ENCODE peak calls at places on chromosomes 11 and 22, in nine cellular contexts. Q is HCT116; X is prostate gland; C is esophagus muscularis mucosa; V is neural progenitor cell; W is upper lobe of right lung; G is DND-41; J is CD8-positive, alpha-beta T cell; H is right lobe of liver. F is an unnamed sample.

GRCh38 chr22:33635766-33636165 is 284.5 kb downstream of the LARGE1 start:
- DNase-seq in V (no peak), G (no peak), H (no peak), W (no peak), X (no peak), Q (no peak), C (no peak), J (no peak), F (no peak)

GRCh38 chr11:57203359-57203758 is 21.6 kb downstream of the LRRC55 start:
- DNase-seq in V (peak; percentile 50), H (peak; percentile 67), X (no peak), W (no peak), Q (no peak), J (no peak), G (no peak), C (no peak), F (peak; percentile 36)

GRCh38 chr22:20238567-20239062 is 29.5 kb downstream of the RTN4R start:
- DNase-seq in W (peak; percentile 84), H (peak; percentile 82), Q (peak; percentile 13), X (peak; percentile 33), G (peak; percentile 82), C (no peak), J (peak; percentile 56), V (peak; percentile 85), F (peak; percentile 32)

GRCh38 chr22:48661984-48662383 is 1165.7 kb downstream of the BRD1 start:
- DNase-seq in Q (no peak), W (no peak), J (no peak), X (no peak), G (no peak), C (no peak), H (no peak), V (no peak), F (no peak)

GRCh38 chr11:2151500-2152257 is 9.3 kb downstream of the INS start:
- DNase-seq in G (peak; percentile 80), J (peak; percentile 81), V (peak; percentile 94), C (peak; percentile 94), W (peak; percentile 80), X (peak; percentile 74), H (peak; percentile 83), Q (peak; percentile 75), F (peak; percentile 83)

GRCh38 chr11:114280696-114281095 is 15.5 kb upstream of the NNMT start:
- DNase-seq in W (peak; percentile 85), H (peak; percentile 79), C (peak; percentile 89), X (peak; percentile 56), Q (peak; percentile 35), G (peak; percentile 27), V (peak; percentile 88), J (no peak), F (peak; percentile 59)

GRCh38 chr22:48807155-48807554 is 1020.5 kb downstream of the BRD1 start:
- DNase-seq in J (no peak), X (no peak), H (no peak), G (no peak), W (peak; percentile 43), Q (no peak), V (no peak), C (no peak), F (no peak)

GRCh38 chr11:70066136-70066520 is 12.0 kb upstream of the ANO1 start:
- DNase-seq in X (no peak), J (no peak), C (peak; percentile 77), H (no peak), Q (no peak), V (no peak), G (no peak), W (no peak), F (no peak)

GRCh38 chr11:121445071-121445768 is 6.9 kb upstream of the SORL1 start:
- DNase-seq in J (no peak), V (no peak), G (peak; percentile 37), W (no peak), X (no peak), Q (no peak), H (no peak), C (no peak), F (peak; percentile 51)

GRCh38 chr22:22702159-22702873 is 57.9 kb downstream of the GGTLC2 start:
- DNase-seq in Q (no peak), G (no peak), C (no peak), J (no peak), V (peak; percentile 34), W (no peak), X (no peak), H (peak; percentile 42), F (peak; percentile 35)
- TF ChIP-seq CTCF in Q (peak; percentile 66), G (peak; percentile 43), C (no peak), J (no peak), V (peak; percentile 55), W (peak; percentile 19), X (peak; percentile 14), H (no peak), F (no peak)

DNA sequence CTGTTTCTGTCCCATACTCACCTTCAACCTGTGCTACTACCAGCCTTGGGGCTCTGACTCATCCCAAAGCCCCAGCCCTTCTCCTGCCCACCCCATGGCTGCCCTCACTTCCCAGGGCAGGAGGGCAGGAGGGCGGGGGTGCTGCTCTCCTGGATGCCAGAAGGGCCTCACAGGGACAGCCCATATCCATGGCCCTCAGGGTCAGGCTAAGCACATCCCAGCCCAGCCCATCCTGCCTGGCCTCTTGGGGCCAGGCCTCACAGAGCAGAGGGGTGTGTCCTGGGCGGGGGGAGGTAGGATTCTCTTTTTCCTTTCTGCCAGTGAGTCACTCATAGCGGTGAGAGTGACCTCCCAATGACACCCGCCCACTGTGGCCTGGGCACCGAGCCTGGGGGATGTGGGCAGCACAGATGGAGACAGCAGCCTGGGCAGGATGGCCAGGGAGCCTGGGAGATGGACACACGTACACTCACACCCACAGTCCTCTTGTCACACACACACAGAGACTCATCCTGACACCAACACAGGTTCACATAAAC is 2.4 kb downstream of the LTBP3 start:
- DNase-seq in C (no peak), Q (peak; percentile 71), V (no peak), X (no peak), J (no peak), W (no peak), G (no peak), H (no peak), F (peak; percentile 46)
- H3K4me1 ChIP-seq in C (peaks cover 86% of the 10 kb centered on the region), Q (peaks cover 78% of the 10 kb centered on the region), V (peaks cover 34% of the 10 kb centered on the region), X (peaks cover 13% of the 10 kb centered on the region), J (peaks cover 79% of the 10 kb centered on the region), W (peaks cover 46% of the 10 kb centered on the region), G (peaks cover 54% of the 10 kb centered on the region), H (no peaks in the 10 kb centered on the region), F (peaks cover 40% of the 10 kb centered on the region)

GRCh38 chr22:26555478-26555877 is 34.5 kb downstream of the TPST2 start:
- DNase-seq in G (no peak), J (no peak), W (no peak), C (no peak), Q (no peak), V (no peak), X (no peak), H (peak; percentile 85), F (no peak)
- H3K4me3 ChIP-seq in G (no peak overlapping the region), J (no peak overlapping the region), W (no peak overlapping the region), C (no peak overlapping the region), Q (no peak overlapping the region), V (no peak overlapping the region), X (no peak overlapping the region), H (no peak overlapping the region), F (no peak overlapping the region)

GRCh38 chr11:32333335-32333991 is 101.9 kb downstream of the WT1 start:
- DNase-seq in H (peak; percentile 75), C (no peak), V (peak; percentile 72), X (peak; percentile 51), G (no peak), Q (no peak), W (peak; percentile 81), J (peak; percentile 20), F (peak; percentile 77)
- TF ChIP-seq CTCF in H (no peak), C (peak; percentile 37), V (peak; percentile 48), X (no peak), G (peak; percentile 30), Q (no peak), W (peak; percentile 34), J (no peak), F (no peak)

GRCh38 chr11:12886508-12886907 is 122.6 kb upstream of the RASSF10 start:
- DNase-seq in C (no peak), X (no peak), W (no peak), V (no peak), Q (no peak), J (no peak), H (no peak), G (no peak), F (no peak)
- H3K4me1 ChIP-seq in C (peaks cover 42% of the 10 kb centered on the region), X (no peaks in the 10 kb centered on the region), W (peaks cover 10% of the 10 kb centered on the region), V (peaks cover 3% of the 10 kb centered on the region), Q (no peaks in the 10 kb centered on the region), J (no peaks in the 10 kb centered on the region), H (no peaks in the 10 kb centered on the region), G (no peaks in the 10 kb centered on the region), F (no peaks in the 10 kb centered on the region)

GRCh38 chr22:40210814-40211213 is 33.1 kb downstream of the TNRC6B start:
- DNase-seq in H (no peak), J (no peak), X (no peak), Q (no peak), V (no peak), G (no peak), W (no peak), C (no peak), F (no peak)
- H3K4me3 ChIP-seq in H (no peak overlapping the region), J (no peak overlapping the region), X (no peak overlapping the region), Q (no peak overlapping the region), V (no peak overlapping the region), G (no peak overlapping the region), W (no peak overlapping the region), C (no peak overlapping the region), F (no peak overlapping the region)

DNA sequence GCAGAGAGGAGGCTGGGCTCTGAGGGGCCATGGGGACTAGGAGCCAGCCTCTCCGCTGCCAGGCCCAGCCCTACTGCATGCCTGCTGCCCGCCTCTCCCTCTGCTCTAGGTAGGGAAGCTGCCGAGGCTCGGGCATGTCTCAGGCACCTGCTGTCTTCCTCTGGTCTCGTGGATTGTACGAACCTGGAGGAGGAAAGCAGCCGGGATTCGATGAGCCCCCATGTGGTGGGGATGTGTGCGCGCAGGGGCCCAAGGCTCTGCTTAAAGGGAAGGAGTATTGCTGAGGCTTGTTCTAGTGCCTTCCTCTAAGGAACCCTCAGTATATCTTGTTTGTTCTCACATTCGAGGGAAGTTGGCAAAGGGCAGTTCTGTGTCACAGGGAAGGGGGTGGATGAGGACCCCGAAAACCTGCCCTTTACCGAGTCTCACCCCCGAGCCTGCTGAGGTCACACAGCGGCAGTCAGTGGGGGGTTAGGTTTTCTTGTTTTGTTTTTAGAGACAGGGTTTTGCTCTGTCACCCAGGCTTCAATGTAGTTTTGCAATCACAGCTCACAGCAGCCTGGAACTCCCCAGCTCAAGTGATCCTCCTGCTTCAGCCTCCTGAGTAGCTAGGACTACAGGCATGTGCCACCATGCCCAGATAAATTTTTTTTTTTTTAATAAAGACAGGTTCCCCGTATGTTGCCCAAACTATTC is 21.3 kb downstream of the DAGLA start:
- DNase-seq in J (no peak), Q (peak; percentile 22), W (no peak), H (no peak), V (peak; percentile 72), C (no peak), G (peak; percentile 19), X (no peak), F (no peak)
- TF ChIP-seq CTCF in J (no peak), Q (peak; percentile 73), W (peak; percentile 22), H (no peak), V (peak; percentile 56), C (peak; percentile 40), G (peak; percentile 43), X (peak; percentile 19), F (peak; percentile 24)

DNA sequence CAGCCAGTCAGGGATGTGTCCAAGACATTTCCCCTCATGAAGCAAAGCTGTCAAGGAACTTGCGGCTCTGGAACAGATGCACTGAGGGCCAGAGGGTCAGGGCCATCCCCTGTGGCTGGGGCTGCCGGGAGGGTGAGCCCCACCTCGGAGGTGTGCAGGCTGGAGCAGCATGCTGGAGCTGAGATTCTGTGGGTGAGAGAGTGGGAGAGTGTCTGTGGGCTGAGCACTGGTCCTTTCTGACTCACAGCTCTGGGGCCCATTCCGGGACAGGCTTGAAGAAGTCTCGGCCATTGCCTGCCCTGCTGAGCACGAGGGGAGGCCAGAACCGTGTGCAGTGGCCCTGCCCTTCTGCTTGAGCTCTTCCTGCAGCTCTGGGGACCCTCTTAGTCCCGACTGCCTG is 2.1 kb downstream of the OMP start:
- DNase-seq in G (no peak), C (no peak), W (no peak), H (no peak), Q (no peak), J (no peak), X (no peak), V (no peak), F (no peak)
- H3K4me1 ChIP-seq in G (no peaks in the 10 kb centered on the region), C (peaks cover 24% of the 10 kb centered on the region), W (no peaks in the 10 kb centered on the region), H (no peaks in the 10 kb centered on the region), Q (peaks cover 33% of the 10 kb centered on the region), J (no peaks in the 10 kb centered on the region), X (no peaks in the 10 kb centered on the region), V (no peaks in the 10 kb centered on the region), F (peaks cover 17% of the 10 kb centered on the region)

F was measured in colonic mucosa.